ENCODE peak calls at places on chromosomes 1 and 21, in eight cellular contexts. One of them, this sample, is unnamed.
A peak's percentile ranks its signal among the peaks of the same experiment; 100 is the strongest.

GRCh38 chr1:23283660-23284602 is 60.2 kb downstream of the HNRNPR start:
- DNase-seq in DMS153: no peak
- DNase-seq in cerebellar cortex: no peak
- DNase-seq in NCI-H1092: no peak
- DNase-seq in NAMALWA: no peak
- DNase-seq in occipital lobe: no peak
- DNase-seq in NCI-H460: no peak
- DNase-seq in effector memory CD4-positive, alpha-beta T cell: no peak
- DNase-seq in this sample: no peak

GRCh38 chr21:45454924-45455315 is 50.0 kb downstream of the COL18A1 start:
- DNase-seq in NCI-H460: no peak
- DNase-seq in DMS153: no peak
- DNase-seq in cerebellar cortex: no peak
- DNase-seq in NCI-H1092: no peak
- DNase-seq in effector memory CD4-positive, alpha-beta T cell: no peak
- DNase-seq in occipital lobe: no peak
- DNase-seq in NAMALWA: no peak
- DNase-seq in this sample: no peak

GRCh38 chr1:24157921-24158481 is 15.1 kb upstream of the IL22RA1 start:
- DNase-seq in occipital lobe: no peak
- DNase-seq in NCI-H460: no peak
- DNase-seq in cerebellar cortex: peak; percentile 95
- DNase-seq in NCI-H1092: no peak
- DNase-seq in effector memory CD4-positive, alpha-beta T cell: no peak
- DNase-seq in DMS153: no peak
- DNase-seq in NAMALWA: no peak
- DNase-seq in this sample: no peak

GRCh38 chr1:67256291-67257172 is 51.1 kb upstream of the IL12RB2 start:
- DNase-seq in NAMALWA: no peak
- DNase-seq in NCI-H460: no peak
- DNase-seq in DMS153: no peak
- DNase-seq in occipital lobe: no peak
- DNase-seq in NCI-H1092: no peak
- DNase-seq in effector memory CD4-positive, alpha-beta T cell: no peak
- DNase-seq in cerebellar cortex: no peak
- DNase-seq in this sample: no peak

GRCh38 chr21:40990366-40990765 is 143.4 kb upstream of the DSCAM start:
- DNase-seq in occipital lobe: no peak
- DNase-seq in effector memory CD4-positive, alpha-beta T cell: no peak
- DNase-seq in NCI-H460: no peak
- DNase-seq in NCI-H1092: no peak
- DNase-seq in DMS153: no peak
- DNase-seq in NAMALWA: no peak
- DNase-seq in cerebellar cortex: no peak
- DNase-seq in this sample: no peak

GRCh38 chr1:20475002-20475401 is 11.0 kb downstream of the CAMK2N1 start:
- DNase-seq in effector memory CD4-positive, alpha-beta T cell: no peak
- DNase-seq in occipital lobe: no peak
- DNase-seq in DMS153: no peak
- DNase-seq in cerebellar cortex: no peak
- DNase-seq in NCI-H460: no peak
- DNase-seq in NAMALWA: no peak
- DNase-seq in NCI-H1092: no peak
- DNase-seq in this sample: no peak

GRCh38 chr1:198167436-198167934 is 10.7 kb downstream of the NEK7 start:
- DNase-seq in NCI-H1092: no peak
- DNase-seq in cerebellar cortex: no peak
- DNase-seq in effector memory CD4-positive, alpha-beta T cell: peak; percentile 14
- DNase-seq in occipital lobe: no peak
- DNase-seq in NCI-H460: no peak
- DNase-seq in DMS153: no peak
- DNase-seq in NAMALWA: peak; percentile 36
- DNase-seq in this sample: no peak

GRCh38 chr1:29341936-29342335 is 105.6 kb downstream of the PTPRU start:
- DNase-seq in NAMALWA: peak; percentile 32
- DNase-seq in NCI-H1092: no peak
- DNase-seq in effector memory CD4-positive, alpha-beta T cell: no peak
- DNase-seq in NCI-H460: no peak
- DNase-seq in cerebellar cortex: no peak
- DNase-seq in occipital lobe: no peak
- DNase-seq in DMS153: no peak
- DNase-seq in this sample: no peak

GRCh38 chr1:162736633-162737067 is 53.9 kb upstream of the HSD17B7 start:
- DNase-seq in NAMALWA: no peak
- DNase-seq in occipital lobe: no peak
- DNase-seq in effector memory CD4-positive, alpha-beta T cell: no peak
- DNase-seq in cerebellar cortex: no peak
- DNase-seq in NCI-H1092: no peak
- DNase-seq in NCI-H460: no peak
- DNase-seq in DMS153: no peak
- DNase-seq in this sample: no peak

This sample was measured in head of caudate nucleus.